ENCODE peak calls at places on chromosomes 12 and 14, in five cellular contexts. E is fibroblast of lung, D is SJSA1, Z is cardiac muscle cell, V is tibial artery. U is an unnamed sample.

GRCh38 chr12:101738920-101739665 is at the start of gene SYCP3:
- DNase-seq in E (no peak), D (no peak), V (no peak), Z (no peak), U (no peak)

GRCh38 chr12:83114042-83114441 is 427.3 kb downstream of the TMTC2 start:
- DNase-seq in V (no peak), D (no peak), Z (no peak), E (no peak), U (no peak)

GRCh38 chr12:106745181-106745745 is 29.2 kb upstream of the RIC8B start:
- DNase-seq in E (no peak), V (no peak), D (no peak), Z (no peak), U (no peak)

GRCh38 chr14:99724196-99724891 is 40.2 kb downstream of the CYP46A1 start:
- DNase-seq in E (peak; percentile 31), V (no peak), D (no peak), Z (peak; percentile 29), U (peak; percentile 80)

GRCh38 chr14:100618763-100619320 is 31.6 kb upstream of the BEGAIN start:
- DNase-seq in E (no peak), Z (no peak), D (no peak), V (peak; percentile 17), U (no peak)

GRCh38 chr12:119036878-119037493 is 55.6 kb downstream of the SRRM4 start:
- DNase-seq in E (no peak), D (no peak), V (no peak), Z (peak; percentile 13), U (peak; percentile 57)

GRCh38 chr12:25089738-25090137 is 105.2 kb downstream of the DNAI7 start:
- DNase-seq in D (no peak), E (peak; percentile 23), Z (no peak), V (no peak), U (no peak)

GRCh38 chr12:107129315-107129930 is 36.1 kb upstream of the CRY1 start:
- DNase-seq in E (no peak), V (no peak), Z (no peak), D (no peak), U (no peak)

GRCh38 chr14:91732439-91732838 is 553 bp upstream of the CATSPERB start:
- DNase-seq in Z (no peak), V (no peak), E (no peak), D (no peak), U (no peak)

GRCh38 chr12:99278899-99279298 is 368.7 kb upstream of the GARIN6 start:
- DNase-seq in V (no peak), Z (no peak), D (no peak), E (no peak), U (no peak)

GRCh38 chr12:122394626-122395194 is 27.8 kb downstream of the CLIP1 start:
- DNase-seq in Z (no peak), D (no peak), E (no peak), V (peak; percentile 64), U (no peak)

GRCh38 chr12:55171445-55171844 is 45.2 kb downstream of the OR9K2 start:
- DNase-seq in Z (no peak), V (no peak), E (no peak), D (no peak), U (no peak)

GRCh38 chr12:26112232-26112631 is 12.6 kb downstream of the BHLHE41 start:
- DNase-seq in Z (no peak), D (no peak), E (no peak), V (no peak), U (no peak)

GRCh38 chr12:127515941-127516340 is 751.0 kb upstream of the TMEM132C start:
- DNase-seq in V (no peak), D (no peak), E (peak; percentile 81), Z (no peak), U (no peak)

GRCh38 chr12:66548338-66549049 is 130.4 kb downstream of the GRIP1 start:
- DNase-seq in Z (peak; percentile 11), E (no peak), V (no peak), D (no peak), U (no peak)

GRCh38 chr12:86600664-86601231 is 344.6 kb upstream of the MGAT4C start:
- DNase-seq in D (no peak), V (peak; percentile 54), Z (no peak), E (no peak), U (no peak)

GRCh38 chr12:79983492-79983891 is 48.6 kb upstream of the PPP1R12A start:
- DNase-seq in D (peak; percentile 61), Z (peak; percentile 61), V (no peak), E (peak; percentile 99), U (no peak)

GRCh38 chr12:10033783-10034381 is 3.4 kb downstream of the CLEC9A start:
- DNase-seq in E (no peak), D (no peak), Z (peak; percentile 7), V (no peak), U (no peak)

GRCh38 chr12:18470251-18470650 is 208.9 kb downstream of the PIK3C2G start:
- DNase-seq in E (peak; percentile 5), Z (no peak), V (no peak), D (no peak), U (no peak)

GRCh38 chr12:57179331-57180086 is 32.1 kb upstream of the LRP1-AS start:
- DNase-seq in Z (no peak), E (no peak), V (no peak), D (no peak), U (no peak)

GRCh38 chr12:86712425-86712843 is 456.2 kb upstream of the MGAT4C start:
- DNase-seq in Z (peak; percentile 98), D (peak; percentile 45), V (no peak), E (peak; percentile 99), U (no peak)

GRCh38 chr12:50566066-50566465 is 61.3 kb downstream of the DIP2B start:
- DNase-seq in E (no peak), D (no peak), Z (no peak), V (no peak), U (no peak)

GRCh38 chr12:97940629-97941028 is 478.0 kb downstream of the RMST start:
- DNase-seq in D (no peak), E (no peak), V (no peak), Z (peak; percentile 5), U (no peak)

GRCh38 chr14:39434401-39434800 is 2.2 kb upstream of the FBXO33 start:
- DNase-seq in D (no peak), Z (no peak), E (no peak), V (no peak), U (no peak)

GRCh38 chr12:109716512-109717389 is 3.1 kb downstream of the FAM222A start:
- DNase-seq in Z (peak; percentile 27), V (no peak), D (no peak), E (no peak), U (no peak)

GRCh38 chr12:116015525-116015924 is 262.0 kb downstream of the MED13L start:
- DNase-seq in D (no peak), Z (peak; percentile 75), E (peak; percentile 57), V (no peak), U (no peak)

GRCh38 chr12:12891646-12892355 is 439 bp downstream of the GPRC5A start:
- DNase-seq in V (no peak), Z (no peak), E (no peak), D (no peak), U (no peak)

GRCh38 chr12:38025916-38026315 is 290.7 kb upstream of the ALG10B start:
- DNase-seq in D (no peak), E (no peak), Z (no peak), V (no peak), U (no peak)
- H3K9me3 ChIP-seq in D (peaks cover 6% of the 10 kb centered on the region), E (no peaks in the 10 kb centered on the region), Z (peaks cover 2% of the 10 kb centered on the region), V (peaks cover 34% of the 10 kb centered on the region), U (peaks cover 6% of the 10 kb centered on the region)

GRCh38 chr12:164207-164606 is 49.8 kb downstream of the SLC6A12 start:
- DNase-seq in D (no peak), V (no peak), Z (no peak), E (no peak), U (peak; percentile 84)

GRCh38 chr12:160858-161257 is 53.1 kb downstream of the SLC6A12 start:
- DNase-seq in D (no peak), Z (no peak), E (no peak), V (no peak), U (no peak)

GRCh38 chr12:163406-163986 is 50.5 kb downstream of the SLC6A12 start:
- DNase-seq in E (no peak), D (no peak), Z (no peak), V (no peak), U (no peak)

GRCh38 chr12:162467-163307 is 51.3 kb downstream of the SLC6A12 start:
- DNase-seq in V (no peak), E (no peak), D (peak; percentile 61), Z (no peak), U (no peak)

GRCh38 chr12:161823-162222 is 52.1 kb downstream of the SLC6A12 start:
- DNase-seq in V (no peak), Z (no peak), E (no peak), D (no peak), U (no peak)
- H3K27me3 ChIP-seq in V (no peaks in the 10 kb centered on the region), Z (no peaks in the 10 kb centered on the region), E (peaks cover 4% of the 10 kb centered on the region), D (peaks cover 30% of the 10 kb centered on the region), U (no peaks in the 10 kb centered on the region)

GRCh38 chr14:35369701-35370191 is 34.8 kb downstream of the NFKBIA start:
- DNase-seq in D (no peak), Z (no peak), E (peak; percentile 46), V (no peak), U (no peak)

GRCh38 chr14:35368139-35368460 is 36.4 kb downstream of the NFKBIA start:
- DNase-seq in E (no peak), V (no peak), D (no peak), Z (no peak), U (no peak)

GRCh38 chr14:35368993-35369392 is 35.6 kb downstream of the NFKBIA start:
- DNase-seq in D (no peak), V (no peak), Z (no peak), E (no peak), U (no peak)

GRCh38 chr14:35367056-35367372 is 37.5 kb downstream of the NFKBIA start:
- DNase-seq in V (no peak), D (no peak), Z (no peak), E (no peak), U (no peak)

GRCh38 chr14:35368583-35368982 is 36.0 kb downstream of the NFKBIA start:
- DNase-seq in V (no peak), D (no peak), E (peak; percentile 32), Z (peak; percentile 22), U (no peak)
- H3K4me3 ChIP-seq in V (no peak overlapping the region), D (no peak overlapping the region), E (no peak overlapping the region), Z (no peak overlapping the region), U (no peak overlapping the region)

GRCh38 chr14:29894030-29894429 is 33.6 kb downstream of the PRKD1 start:
- DNase-seq in E (no peak), V (no peak), Z (no peak), D (no peak), U (no peak)

GRCh38 chr14:29898470-29898869 is 29.2 kb downstream of the PRKD1 start:
- DNase-seq in Z (no peak), D (no peak), V (no peak), E (no peak), U (no peak)

GRCh38 chr14:29897181-29897580 is 30.5 kb downstream of the PRKD1 start:
- DNase-seq in V (no peak), D (no peak), E (no peak), Z (no peak), U (no peak)

GRCh38 chr14:29896354-29896768 is 31.3 kb downstream of the PRKD1 start:
- DNase-seq in D (no peak), E (no peak), V (no peak), Z (no peak), U (no peak)

DNA sequence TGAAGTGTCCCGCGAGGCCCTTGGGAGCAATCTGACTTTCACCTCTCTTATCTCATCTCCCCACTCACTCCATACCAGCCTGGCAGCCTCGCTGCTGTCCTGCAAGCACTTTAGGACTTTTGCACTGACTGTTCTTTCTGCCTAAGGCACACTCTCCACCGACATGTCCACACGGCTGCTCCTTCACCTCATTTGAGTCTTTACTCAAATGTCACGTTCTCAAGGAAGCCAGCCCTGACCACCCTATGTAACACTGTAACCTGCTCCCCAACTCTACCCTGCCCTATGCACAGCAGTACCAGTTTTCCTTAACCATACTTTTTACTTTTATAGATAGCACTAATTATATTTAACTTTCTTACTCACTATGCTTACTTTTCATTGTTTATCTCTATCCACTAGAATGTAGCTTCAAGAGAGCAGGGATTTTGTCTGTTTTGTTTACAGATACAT is 32.0 kb downstream of the PRKD1 start:
- DNase-seq in E (no peak), Z (no peak), V (no peak), D (no peak), U (no peak)
- H3K9me3 ChIP-seq in E (no peaks in the 10 kb centered on the region), Z (no peaks in the 10 kb centered on the region), V (no peaks in the 10 kb centered on the region), D (no peaks in the 10 kb centered on the region), U (no peaks in the 10 kb centered on the region)

U was measured in WERI-Rb-1.